ENCODE peak calls at places on chromosomes 2 and 18, in nine cellular contexts. One of them, this sample, is unnamed.

GRCh38 chr2:28453396-28453795 is 42.5 kb upstream of the PLB1 start:
- DNase-seq in HCT116: no peak
- DNase-seq in lower lobe of right lung: no peak
- DNase-seq in CD4-positive, alpha-beta T cell: no peak
- DNase-seq in fibroblast of lung: no peak
- DNase-seq in activated B cell treated with CpG ODN at 0.5 μM for 24 hours: no peak
- DNase-seq in left ventricle myocardium inferior: no peak
- DNase-seq in foreskin keratinocyte: no peak
- DNase-seq in OCI-LY7: no peak
- DNase-seq in this sample: no peak

GRCh38 chr2:110717734-110718133 is 14.6 kb upstream of the ACOXL start:
- DNase-seq in left ventricle myocardium inferior: no peak
- DNase-seq in lower lobe of right lung: no peak
- DNase-seq in CD4-positive, alpha-beta T cell: no peak
- DNase-seq in OCI-LY7: no peak
- DNase-seq in activated B cell treated with CpG ODN at 0.5 μM for 24 hours: no peak
- DNase-seq in foreskin keratinocyte: no peak
- DNase-seq in HCT116: no peak
- DNase-seq in fibroblast of lung: no peak
- DNase-seq in this sample: no peak

GRCh38 chr2:109415460-109416004 is 198.2 kb downstream of the SEPTIN10 start:
- DNase-seq in fibroblast of lung: no peak
- DNase-seq in OCI-LY7: no peak
- DNase-seq in HCT116: no peak
- DNase-seq in activated B cell treated with CpG ODN at 0.5 μM for 24 hours: no peak
- DNase-seq in CD4-positive, alpha-beta T cell: no peak
- DNase-seq in lower lobe of right lung: no peak
- DNase-seq in foreskin keratinocyte: no peak
- DNase-seq in left ventricle myocardium inferior: no peak
- DNase-seq in this sample: no peak

GRCh38 chr18:23732439-23732838 is 43.2 kb downstream of the LAMA3 start:
- DNase-seq in fibroblast of lung: no peak
- DNase-seq in activated B cell treated with CpG ODN at 0.5 μM for 24 hours: no peak
- DNase-seq in CD4-positive, alpha-beta T cell: no peak
- DNase-seq in HCT116: no peak
- DNase-seq in foreskin keratinocyte: no peak
- DNase-seq in left ventricle myocardium inferior: no peak
- DNase-seq in lower lobe of right lung: no peak
- DNase-seq in OCI-LY7: no peak
- DNase-seq in this sample: no peak

GRCh38 chr2:36338827-36339145 is 16.8 kb upstream of the CRIM1 start:
- DNase-seq in fibroblast of lung: peak
- DNase-seq in CD4-positive, alpha-beta T cell: no peak
- DNase-seq in lower lobe of right lung: no peak
- DNase-seq in foreskin keratinocyte: no peak
- DNase-seq in HCT116: no peak
- DNase-seq in left ventricle myocardium inferior: no peak
- DNase-seq in OCI-LY7: no peak
- DNase-seq in activated B cell treated with CpG ODN at 0.5 μM for 24 hours: no peak
- DNase-seq in this sample: no peak

GRCh38 chr2:45316576-45317338 is 294.3 kb downstream of the SRBD1 start:
- DNase-seq in lower lobe of right lung: no peak
- DNase-seq in left ventricle myocardium inferior: no peak
- DNase-seq in HCT116: no peak
- DNase-seq in CD4-positive, alpha-beta T cell: no peak
- DNase-seq in activated B cell treated with CpG ODN at 0.5 μM for 24 hours: no peak
- DNase-seq in foreskin keratinocyte: no peak
- DNase-seq in fibroblast of lung: peak
- DNase-seq in OCI-LY7: no peak
- DNase-seq in this sample: no peak

GRCh38 chr2:149601141-149601796 is 13.7 kb upstream of the MMADHC start:
- DNase-seq in lower lobe of right lung: no peak
- DNase-seq in OCI-LY7: no peak
- DNase-seq in HCT116: no peak
- DNase-seq in left ventricle myocardium inferior: no peak
- DNase-seq in CD4-positive, alpha-beta T cell: no peak
- DNase-seq in fibroblast of lung: peak
- DNase-seq in foreskin keratinocyte: peak
- DNase-seq in activated B cell treated with CpG ODN at 0.5 μM for 24 hours: no peak
- DNase-seq in this sample: no peak

GRCh38 chr2:55556809-55557208 is 37.3 kb downstream of the CFAP36 start:
- DNase-seq in left ventricle myocardium inferior: no peak
- DNase-seq in activated B cell treated with CpG ODN at 0.5 μM for 24 hours: no peak
- DNase-seq in OCI-LY7: no peak
- DNase-seq in foreskin keratinocyte: no peak
- DNase-seq in fibroblast of lung: no peak
- DNase-seq in HCT116: no peak
- DNase-seq in CD4-positive, alpha-beta T cell: no peak
- DNase-seq in lower lobe of right lung: no peak
- DNase-seq in this sample: no peak

GRCh38 chr2:33077841-33078240 is 131.1 kb downstream of the LTBP1 start:
- DNase-seq in lower lobe of right lung: no peak
- DNase-seq in CD4-positive, alpha-beta T cell: no peak
- DNase-seq in fibroblast of lung: no peak
- DNase-seq in left ventricle myocardium inferior: no peak
- DNase-seq in foreskin keratinocyte: no peak
- DNase-seq in activated B cell treated with CpG ODN at 0.5 μM for 24 hours: no peak
- DNase-seq in HCT116: no peak
- DNase-seq in OCI-LY7: peak
- DNase-seq in this sample: no peak

DNA sequence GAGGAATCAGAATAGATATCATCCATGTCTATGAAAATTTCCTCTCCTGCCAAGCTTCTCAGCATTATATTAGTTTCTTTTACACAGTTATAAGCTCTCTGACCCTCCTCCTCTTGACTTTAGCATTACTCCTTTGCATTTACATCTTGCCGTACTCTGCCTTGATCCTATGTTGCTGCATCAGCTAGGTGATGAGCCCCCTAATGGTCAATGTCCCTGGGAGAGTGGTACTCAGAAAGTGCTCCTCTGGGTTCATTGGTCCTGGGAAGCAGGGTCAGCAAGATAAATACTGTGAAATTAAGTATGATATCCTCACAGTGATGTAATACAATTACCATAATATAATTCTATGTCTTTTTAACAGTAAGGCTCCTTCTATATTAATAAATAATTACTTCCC is 74.1 kb downstream of the PKP4 start:
- DNase-seq in OCI-LY7: no peak
- DNase-seq in foreskin keratinocyte: no peak
- DNase-seq in left ventricle myocardium inferior: no peak
- DNase-seq in lower lobe of right lung: no peak
- DNase-seq in CD4-positive, alpha-beta T cell: no peak
- DNase-seq in activated B cell treated with CpG ODN at 0.5 μM for 24 hours: no peak
- DNase-seq in fibroblast of lung: no peak
- DNase-seq in HCT116: no peak
- DNase-seq in this sample: no peak
- TF ChIP-seq CTCF in OCI-LY7: peak
- TF ChIP-seq CTCF in foreskin keratinocyte: no peak
- TF ChIP-seq CTCF in left ventricle myocardium inferior: peak
- TF ChIP-seq CTCF in lower lobe of right lung: no peak
- TF ChIP-seq CTCF in CD4-positive, alpha-beta T cell: no peak
- TF ChIP-seq CTCF in activated B cell treated with CpG ODN at 0.5 μM for 24 hours: no peak
- TF ChIP-seq CTCF in fibroblast of lung: no peak
- TF ChIP-seq CTCF in HCT116: no peak
- TF ChIP-seq CTCF in this sample: no peak

DNA sequence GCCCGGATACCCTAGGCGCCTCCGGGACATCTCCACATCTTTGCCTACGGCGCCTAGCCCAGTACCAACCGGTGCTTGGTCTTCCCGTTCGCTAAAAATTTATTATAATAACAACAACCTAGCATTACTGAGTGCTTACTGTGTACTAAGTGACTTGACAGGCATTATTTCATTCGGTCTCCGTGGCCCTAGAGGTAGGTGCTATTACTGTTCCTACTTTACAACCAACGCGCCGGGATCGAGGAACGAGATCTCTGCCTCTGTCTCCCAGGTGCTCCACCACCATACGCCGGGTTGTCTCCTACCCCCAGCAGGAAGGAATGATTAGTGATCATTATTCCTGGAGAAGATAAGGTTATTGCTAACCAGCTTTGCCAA is 657 bp upstream of the BIN1 start:
- DNase-seq in left ventricle myocardium inferior: no peak
- DNase-seq in OCI-LY7: no peak
- DNase-seq in fibroblast of lung: peak
- DNase-seq in foreskin keratinocyte: no peak
- DNase-seq in lower lobe of right lung: no peak
- DNase-seq in CD4-positive, alpha-beta T cell: no peak
- DNase-seq in activated B cell treated with CpG ODN at 0.5 μM for 24 hours: no peak
- DNase-seq in HCT116: peak
- DNase-seq in this sample: no peak
- TF ChIP-seq CTCF in left ventricle myocardium inferior: no peak
- TF ChIP-seq CTCF in OCI-LY7: no peak
- TF ChIP-seq CTCF in fibroblast of lung: peak
- TF ChIP-seq CTCF in foreskin keratinocyte: no peak
- TF ChIP-seq CTCF in lower lobe of right lung: no peak
- TF ChIP-seq CTCF in CD4-positive, alpha-beta T cell: no peak
- TF ChIP-seq CTCF in activated B cell treated with CpG ODN at 0.5 μM for 24 hours: no peak
- TF ChIP-seq CTCF in HCT116: no peak
- TF ChIP-seq CTCF in this sample: no peak

DNA sequence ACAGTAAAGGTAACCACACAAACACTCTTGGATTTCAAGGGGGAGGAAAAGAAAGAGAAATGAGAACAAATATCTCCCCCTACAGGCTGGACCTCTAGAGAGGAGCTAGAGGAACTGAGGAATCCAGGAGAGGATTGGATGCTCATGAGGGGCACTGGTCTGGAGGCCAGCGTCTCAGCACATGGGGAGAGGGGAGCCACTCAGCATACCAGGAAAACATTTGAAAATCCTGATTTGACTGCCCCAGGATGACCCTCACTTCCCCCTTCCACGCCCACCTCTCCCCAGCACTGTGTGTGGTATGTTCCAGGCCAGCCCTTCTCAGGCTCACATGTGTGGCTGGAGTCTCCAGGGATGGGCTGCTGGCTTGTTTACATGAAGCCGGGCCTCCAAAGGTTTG is 396.8 kb upstream of the ID2 start:
- DNase-seq in foreskin keratinocyte: no peak
- DNase-seq in fibroblast of lung: no peak
- DNase-seq in activated B cell treated with CpG ODN at 0.5 μM for 24 hours: no peak
- DNase-seq in HCT116: peak
- DNase-seq in CD4-positive, alpha-beta T cell: no peak
- DNase-seq in lower lobe of right lung: no peak
- DNase-seq in left ventricle myocardium inferior: no peak
- DNase-seq in OCI-LY7: peak
- DNase-seq in this sample: no peak
- TF ChIP-seq CTCF in foreskin keratinocyte: no peak
- TF ChIP-seq CTCF in fibroblast of lung: peak
- TF ChIP-seq CTCF in activated B cell treated with CpG ODN at 0.5 μM for 24 hours: no peak
- TF ChIP-seq CTCF in HCT116: peak
- TF ChIP-seq CTCF in CD4-positive, alpha-beta T cell: no peak
- TF ChIP-seq CTCF in lower lobe of right lung: no peak
- TF ChIP-seq CTCF in left ventricle myocardium inferior: peak
- TF ChIP-seq CTCF in OCI-LY7: peak
- TF ChIP-seq CTCF in this sample: no peak

GRCh38 chr2:100703744-100704143 is 116.2 kb upstream of the NPAS2 start:
- DNase-seq in HCT116: no peak
- DNase-seq in OCI-LY7: no peak
- DNase-seq in lower lobe of right lung: no peak
- DNase-seq in CD4-positive, alpha-beta T cell: no peak
- DNase-seq in fibroblast of lung: no peak
- DNase-seq in activated B cell treated with CpG ODN at 0.5 μM for 24 hours: no peak
- DNase-seq in left ventricle myocardium inferior: no peak
- DNase-seq in foreskin keratinocyte: no peak
- DNase-seq in this sample: no peak
- TF ChIP-seq CTCF in HCT116: no peak
- TF ChIP-seq CTCF in OCI-LY7: no peak
- TF ChIP-seq CTCF in lower lobe of right lung: no peak
- TF ChIP-seq CTCF in CD4-positive, alpha-beta T cell: no peak
- TF ChIP-seq CTCF in fibroblast of lung: no peak
- TF ChIP-seq CTCF in activated B cell treated with CpG ODN at 0.5 μM for 24 hours: no peak
- TF ChIP-seq CTCF in left ventricle myocardium inferior: no peak
- TF ChIP-seq CTCF in foreskin keratinocyte: no peak
- TF ChIP-seq CTCF in this sample: no peak

This sample was measured in GM13976.